ENCODE peak calls at places on chromosomes 4 and X, in four cellular contexts. F, G, O and L are unnamed samples.

GRCh38 chrX:34559325-34559724 is 97.8 kb downstream of the TMEM47 start:
- DNase-seq in F (no peak), G (no peak), O (no peak), L (peak; percentile 1)

GRCh38 chrX:115378471-115378870 is 89.0 kb downstream of the LUZP4 start:
- DNase-seq in F (no peak), G (no peak), O (no peak), L (peak; percentile 70)

GRCh38 chr4:119629142-119629471 is 503 bp upstream of the PDE5A start:
- DNase-seq in F (no peak), G (no peak), O (no peak), L (no peak)

GRCh38 chrX:44039556-44039955 is 66.4 kb upstream of the NDP start:
- DNase-seq in F (no peak), G (no peak), O (no peak), L (no peak)

GRCh38 chr4:28287837-28288236 is 1427.2 kb downstream of the STIM2 start:
- DNase-seq in F (no peak), G (peak; percentile 63), O (no peak), L (peak; percentile 95)

GRCh38 chrX:107025538-107025937 is 25.5 kb upstream of the MORC4 start:
- DNase-seq in F (no peak), G (no peak), O (no peak), L (peak; percentile 22)

GRCh38 chr4:182369211-182369610 is 126.0 kb downstream of the TENM3 start:
- DNase-seq in F (no peak), G (no peak), O (no peak), L (peak; percentile 9)

GRCh38 chr4:128835498-128836222 is 26.2 kb downstream of the JADE1 start:
- DNase-seq in F (no peak), G (no peak), O (no peak), L (no peak)

GRCh38 chr4:39032218-39033085 is at the start of gene TMEM156:
- DNase-seq in F (no peak), G (no peak), O (peak; percentile 40), L (no peak)

GRCh38 chr4:153014460-153014859 is 78.3 kb downstream of the FHDC1 start:
- DNase-seq in F (no peak), G (no peak), O (no peak), L (no peak)

GRCh38 chrX:39764441-39764914 is 333.3 kb downstream of the BCOR start:
- DNase-seq in F (no peak), G (no peak), O (no peak), L (no peak)

GRCh38 chrX:136250191-136251041 is 784 bp downstream of the MAP7D3 start:
- DNase-seq in F (peak; percentile 46), G (no peak), O (peak; percentile 54), L (peak; percentile 14)

GRCh38 chrX:110733166-110733565 is 62.5 kb downstream of the CHRDL1 start:
- DNase-seq in F (no peak), G (no peak), O (no peak), L (no peak)